ENCODE peak calls at places on chromosomes 7 and 10, in five cellular contexts. C, G, T, M and W are unnamed samples.

GRCh38 chr7:100064162-100064561 is 14.6 kb downstream of the ZSCAN21 start:
- DNase-seq in C (no peak), G (no peak), T (no peak), M (no peak), W (no peak)

GRCh38 chr7:7099584-7100014 is 82.7 kb upstream of the C1GALT1 start:
- DNase-seq in C (no peak), G (no peak), T (peak; percentile 92), M (peak; percentile 69), W (no peak)

GRCh38 chr7:155226261-155227003 is 71.2 kb upstream of the INSIG1 start:
- DNase-seq in C (no peak), G (peak; percentile 53), T (no peak), M (no peak), W (no peak)

GRCh38 chr10:103737735-103738367 is 117.5 kb downstream of the SH3PXD2A start:
- DNase-seq in C (no peak), G (peak; percentile 58), T (no peak), M (no peak), W (no peak)

GRCh38 chr7:69622014-69622818 is 23.9 kb downstream of the AUTS2 start:
- DNase-seq in C (no peak), G (peak; percentile 63), T (no peak), M (no peak), W (no peak)

GRCh38 chr7:158469396-158470051 is 118.1 kb downstream of the PTPRN2 start:
- DNase-seq in C (no peak), G (no peak), T (no peak), M (no peak), W (no peak)

GRCh38 chr10:101525848-101526247 is 62.2 kb downstream of the POLL start:
- DNase-seq in C (no peak), G (no peak), T (no peak), M (no peak), W (no peak)

GRCh38 chr10:103448751-103449150 is 3.4 kb downstream of the CALHM2 start:
- DNase-seq in C (no peak), G (no peak), T (no peak), M (no peak), W (no peak)

GRCh38 chr7:23710000-23710399 is at the start of gene STK31:
- DNase-seq in C (no peak), G (no peak), T (no peak), M (no peak), W (no peak)

GRCh38 chr7:1192171-1192676 is 32.2 kb upstream of the ZFAND2A start:
- DNase-seq in C (no peak), G (no peak), T (no peak), M (no peak), W (no peak)

GRCh38 chr10:86046845-86047460 is 319.6 kb downstream of the GRID1 start:
- DNase-seq in C (peak; percentile 19), G (no peak), T (no peak), M (no peak), W (no peak)

GRCh38 chr7:147171013-147171391 is 1054.4 kb downstream of the CNTNAP2 start:
- DNase-seq in C (no peak), G (no peak), T (no peak), M (no peak), W (no peak)

GRCh38 chr7:102978280-102978679 is 65.5 kb downstream of the LRRC17 start:
- DNase-seq in C (no peak), G (no peak), T (no peak), M (no peak), W (no peak)

GRCh38 chr10:33783557-33783956 is 449.1 kb upstream of the NRP1 start:
- DNase-seq in C (no peak), G (no peak), T (no peak), M (no peak), W (no peak)

GRCh38 chr7:66921396-66921917 is 432 bp downstream of the TMEM248 start:
- DNase-seq in C (no peak), G (peak; percentile 88), T (no peak), M (peak; percentile 86), W (no peak)

GRCh38 chr7:46244752-46245151 is 323.7 kb upstream of the IGFBP3 start:
- DNase-seq in C (no peak), G (no peak), T (no peak), M (no peak), W (no peak)

GRCh38 chr7:18226598-18226997 is 199.0 kb upstream of the PRPS1L1 start:
- DNase-seq in C (no peak), G (no peak), T (no peak), M (no peak), W (no peak)

GRCh38 chr7:124263232-124263827 is 230.5 kb upstream of the TMEM229A start:
- DNase-seq in C (peak; percentile 31), G (no peak), T (no peak), M (no peak), W (no peak)

GRCh38 chr10:6141296-6142151 is 52.7 kb downstream of the RBM17 start:
- DNase-seq in C (peak; percentile 73), G (peak; percentile 45), T (no peak), M (peak; percentile 46), W (peak; percentile 63)

GRCh38 chr7:113878394-113878992 is 40.3 kb downstream of the PPP1R3A start:
- DNase-seq in C (no peak), G (no peak), T (no peak), M (no peak), W (no peak)

GRCh38 chr10:131574707-131575430 is 263.3 kb upstream of the TCERG1L start:
- DNase-seq in C (no peak), G (no peak), T (no peak), M (no peak), W (no peak)

GRCh38 chr10:75709245-75709644 is 277.8 kb downstream of the LRMDA start:
- DNase-seq in C (no peak), G (no peak), T (no peak), M (no peak), W (no peak)

GRCh38 chr7:15972767-15973362 is 286.4 kb upstream of the MEOX2 start:
- DNase-seq in C (no peak), G (no peak), T (no peak), M (no peak), W (no peak)

GRCh38 chr10:119446441-119447277 is 95.9 kb downstream of the RGS10 start:
- DNase-seq in C (no peak), G (no peak), T (no peak), M (no peak), W (no peak)

GRCh38 chr7:73967832-73968295 is 60.1 kb upstream of the ELN start:
- DNase-seq in C (no peak), G (no peak), T (no peak), M (no peak), W (no peak)

GRCh38 chr7:151871189-151871735 is 5.7 kb downstream of the PRKAG2 start:
- DNase-seq in C (no peak), G (no peak), T (no peak), M (no peak), W (no peak)

GRCh38 chr10:28300027-28300426 is 2.8 kb downstream of the MPP7 start:
- DNase-seq in C (no peak), G (no peak), T (no peak), M (peak; percentile 19), W (no peak)

GRCh38 chr7:37916673-37917660 is at the start of gene SFRP4:
- DNase-seq in C (no peak), G (peak; percentile 77), T (no peak), M (peak; percentile 28), W (no peak)

GRCh38 chr7:78768859-78769258 is 684.6 kb downstream of the MAGI2 start:
- DNase-seq in C (no peak), G (peak; percentile 16), T (no peak), M (no peak), W (no peak)

DNA sequence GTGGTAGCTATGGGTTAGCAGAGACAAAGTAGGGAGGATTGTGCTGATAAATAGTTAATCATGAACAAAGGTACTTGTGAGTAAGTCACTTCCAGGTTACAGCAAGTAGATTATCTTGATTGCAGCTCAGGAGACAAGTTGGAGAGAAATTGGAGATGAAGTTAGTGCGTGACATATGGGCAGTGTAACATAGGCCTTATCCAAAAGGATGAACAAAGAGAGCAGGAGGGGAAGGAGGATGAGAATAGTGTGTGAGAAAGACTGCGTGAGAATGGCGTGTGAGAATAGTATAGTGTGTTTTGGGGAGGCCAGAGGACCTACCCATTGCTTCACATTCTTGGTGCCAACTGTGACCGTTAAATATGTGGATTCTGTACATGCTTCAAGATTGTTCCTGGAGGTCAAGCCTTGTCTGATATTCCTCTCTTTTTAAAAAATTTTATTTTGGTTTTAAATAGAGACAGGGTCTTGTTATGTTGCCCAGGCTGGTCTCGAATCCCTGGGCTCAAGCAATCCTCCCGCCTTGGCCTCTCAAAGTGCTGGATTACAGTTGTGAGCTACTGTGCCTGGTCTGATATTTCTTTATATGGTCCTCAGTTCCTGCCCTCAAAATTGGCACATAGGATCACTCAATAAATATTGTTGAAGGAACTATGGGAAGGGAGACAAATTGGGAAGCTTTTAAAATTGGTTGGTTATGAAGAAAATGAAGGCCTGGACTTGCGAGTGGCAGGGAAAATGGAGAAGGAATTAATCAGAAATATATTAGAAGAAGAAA is 3.2 kb downstream of the VCL start:
- DNase-seq in C (no peak), G (no peak), T (no peak), M (no peak), W (no peak)
- TF ChIP-seq TAF1 in C (no peak), G (no peak), T (no peak), M (no peak), W (no peak)

DNA sequence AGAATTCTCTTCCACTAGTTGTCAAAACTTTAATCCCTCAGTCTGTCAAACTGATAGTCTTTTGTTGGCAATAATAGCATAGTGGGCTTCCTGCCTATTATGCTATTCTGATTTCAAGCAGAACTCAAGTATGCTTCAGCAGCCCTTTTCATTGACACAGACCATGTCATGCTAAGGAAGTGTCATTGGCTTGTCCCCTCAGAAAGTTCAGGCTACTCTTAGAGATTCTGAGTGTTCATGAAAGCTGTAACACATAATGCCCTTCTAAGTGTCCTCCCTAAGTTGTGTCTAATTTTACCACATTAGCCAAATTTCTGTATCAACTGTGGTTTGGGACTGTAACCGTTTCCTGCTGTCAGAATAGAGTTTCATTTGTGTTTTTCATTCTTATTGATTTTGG is 198.7 kb downstream of the THSD7A start:
- DNase-seq in C (no peak), G (no peak), T (no peak), M (no peak), W (no peak)
- TF ChIP-seq TAF1 in C (no peak), G (no peak), T (no peak), M (no peak), W (no peak)

GRCh38 chr10:26138613-26139012 is 78.0 kb upstream of the GAD2 start:
- DNase-seq in C (no peak), G (no peak), T (no peak), M (no peak), W (no peak)
- TF ChIP-seq TAF1 in C (no peak), G (no peak), T (no peak), M (no peak), W (no peak)

DNA sequence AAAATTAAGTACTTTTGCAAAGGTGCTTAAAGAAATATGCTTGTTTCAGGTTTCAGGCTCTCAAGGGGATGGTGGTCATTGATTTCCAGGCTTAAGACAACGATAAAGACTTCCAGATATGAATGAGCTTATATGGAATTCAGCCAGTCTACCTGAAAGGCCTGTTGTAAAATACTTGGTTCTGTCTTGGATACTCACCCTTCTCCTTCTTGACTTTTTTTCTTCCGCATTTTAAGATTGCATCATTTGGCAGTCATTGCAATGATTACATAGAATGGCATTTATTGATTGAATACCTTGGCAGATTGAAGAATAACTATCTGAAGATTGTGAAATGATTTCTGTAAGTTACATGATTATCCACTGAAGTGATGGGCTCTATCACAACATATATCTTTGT is 696.3 kb downstream of the INHBA start:
- DNase-seq in C (no peak), G (no peak), T (no peak), M (no peak), W (no peak)
- TF ChIP-seq TAF1 in C (no peak), G (no peak), T (no peak), M (no peak), W (no peak)